ENCODE peak calls at places on chromosomes 4 and X, in eight cellular contexts. One of them, this sample, is unnamed.

GRCh38 chr4:67929447-67929846 is 33.8 kb downstream of the TMPRSS11A start:
- DNase-seq in iPS DF 6.9: no peak
- DNase-seq in ACHN: no peak
- DNase-seq in cardiac muscle cell: no peak
- DNase-seq in ureter: no peak
- DNase-seq in testis: no peak
- DNase-seq in stimulated activated effector memory CD8-positive, alpha-beta T cell treated with anti-CD3 and anti-CD28 coated beads, Interleukin-12 subunit alpha, Interleukin-12 subunit beta, amount 100 ng/mL, for 72 hours: no peak
- DNase-seq in activated effector memory CD4-positive, alpha-beta T cell treated with anti-CD3 and anti-CD28 coated beads, Interleukin-2, amount 50 U/mL, for 16 hours: no peak
- DNase-seq in this sample: peak

GRCh38 chr4:183100298-183100599 is 1.2 kb downstream of the WWC2 start:
- DNase-seq in ACHN: no peak
- DNase-seq in ureter: no peak
- DNase-seq in stimulated activated effector memory CD8-positive, alpha-beta T cell treated with anti-CD3 and anti-CD28 coated beads, Interleukin-12 subunit alpha, Interleukin-12 subunit beta, amount 100 ng/mL, for 72 hours: no peak
- DNase-seq in testis: no peak
- DNase-seq in iPS DF 6.9: no peak
- DNase-seq in activated effector memory CD4-positive, alpha-beta T cell treated with anti-CD3 and anti-CD28 coated beads, Interleukin-2, amount 50 U/mL, for 16 hours: no peak
- DNase-seq in cardiac muscle cell: no peak
- DNase-seq in this sample: no peak

GRCh38 chr4:47749858-47750257 is 88.0 kb downstream of the CORIN start:
- DNase-seq in cardiac muscle cell: no peak
- DNase-seq in ureter: no peak
- DNase-seq in iPS DF 6.9: no peak
- DNase-seq in ACHN: no peak
- DNase-seq in testis: no peak
- DNase-seq in activated effector memory CD4-positive, alpha-beta T cell treated with anti-CD3 and anti-CD28 coated beads, Interleukin-2, amount 50 U/mL, for 16 hours: no peak
- DNase-seq in stimulated activated effector memory CD8-positive, alpha-beta T cell treated with anti-CD3 and anti-CD28 coated beads, Interleukin-12 subunit alpha, Interleukin-12 subunit beta, amount 100 ng/mL, for 72 hours: no peak
- DNase-seq in this sample: no peak

GRCh38 chrX:67779099-67779498 is 235.3 kb downstream of the AR start:
- DNase-seq in testis: no peak
- DNase-seq in iPS DF 6.9: no peak
- DNase-seq in ACHN: no peak
- DNase-seq in cardiac muscle cell: peak
- DNase-seq in stimulated activated effector memory CD8-positive, alpha-beta T cell treated with anti-CD3 and anti-CD28 coated beads, Interleukin-12 subunit alpha, Interleukin-12 subunit beta, amount 100 ng/mL, for 72 hours: no peak
- DNase-seq in activated effector memory CD4-positive, alpha-beta T cell treated with anti-CD3 and anti-CD28 coated beads, Interleukin-2, amount 50 U/mL, for 16 hours: no peak
- DNase-seq in ureter: no peak
- DNase-seq in this sample: no peak

GRCh38 chr4:161894014-161894413 is 269.8 kb downstream of the FSTL5 start:
- DNase-seq in ACHN: no peak
- DNase-seq in stimulated activated effector memory CD8-positive, alpha-beta T cell treated with anti-CD3 and anti-CD28 coated beads, Interleukin-12 subunit alpha, Interleukin-12 subunit beta, amount 100 ng/mL, for 72 hours: no peak
- DNase-seq in activated effector memory CD4-positive, alpha-beta T cell treated with anti-CD3 and anti-CD28 coated beads, Interleukin-2, amount 50 U/mL, for 16 hours: no peak
- DNase-seq in iPS DF 6.9: no peak
- DNase-seq in ureter: no peak
- DNase-seq in testis: no peak
- DNase-seq in cardiac muscle cell: no peak
- DNase-seq in this sample: no peak

GRCh38 chr4:13985824-13986223 is 358.3 kb upstream of the BOD1L1 start:
- DNase-seq in activated effector memory CD4-positive, alpha-beta T cell treated with anti-CD3 and anti-CD28 coated beads, Interleukin-2, amount 50 U/mL, for 16 hours: no peak
- DNase-seq in stimulated activated effector memory CD8-positive, alpha-beta T cell treated with anti-CD3 and anti-CD28 coated beads, Interleukin-12 subunit alpha, Interleukin-12 subunit beta, amount 100 ng/mL, for 72 hours: no peak
- DNase-seq in iPS DF 6.9: no peak
- DNase-seq in ureter: no peak
- DNase-seq in cardiac muscle cell: no peak
- DNase-seq in testis: no peak
- DNase-seq in ACHN: no peak
- DNase-seq in this sample: no peak

GRCh38 chr4:38717604-38718003 is 53.6 kb downstream of the KLF3 start:
- DNase-seq in ACHN: no peak
- DNase-seq in activated effector memory CD4-positive, alpha-beta T cell treated with anti-CD3 and anti-CD28 coated beads, Interleukin-2, amount 50 U/mL, for 16 hours: no peak
- DNase-seq in stimulated activated effector memory CD8-positive, alpha-beta T cell treated with anti-CD3 and anti-CD28 coated beads, Interleukin-12 subunit alpha, Interleukin-12 subunit beta, amount 100 ng/mL, for 72 hours: no peak
- DNase-seq in testis: no peak
- DNase-seq in ureter: no peak
- DNase-seq in cardiac muscle cell: no peak
- DNase-seq in iPS DF 6.9: no peak
- DNase-seq in this sample: peak

GRCh38 chrX:8345473-8345872 is 119.2 kb upstream of the VCX3B start:
- DNase-seq in activated effector memory CD4-positive, alpha-beta T cell treated with anti-CD3 and anti-CD28 coated beads, Interleukin-2, amount 50 U/mL, for 16 hours: no peak
- DNase-seq in ureter: no peak
- DNase-seq in ACHN: no peak
- DNase-seq in iPS DF 6.9: no peak
- DNase-seq in cardiac muscle cell: no peak
- DNase-seq in testis: no peak
- DNase-seq in stimulated activated effector memory CD8-positive, alpha-beta T cell treated with anti-CD3 and anti-CD28 coated beads, Interleukin-12 subunit alpha, Interleukin-12 subunit beta, amount 100 ng/mL, for 72 hours: no peak
- DNase-seq in this sample: no peak

GRCh38 chrX:20063716-20064351 is 52.9 kb downstream of the MAP7D2 start:
- DNase-seq in activated effector memory CD4-positive, alpha-beta T cell treated with anti-CD3 and anti-CD28 coated beads, Interleukin-2, amount 50 U/mL, for 16 hours: no peak
- DNase-seq in testis: no peak
- DNase-seq in cardiac muscle cell: no peak
- DNase-seq in stimulated activated effector memory CD8-positive, alpha-beta T cell treated with anti-CD3 and anti-CD28 coated beads, Interleukin-12 subunit alpha, Interleukin-12 subunit beta, amount 100 ng/mL, for 72 hours: no peak
- DNase-seq in iPS DF 6.9: no peak
- DNase-seq in ureter: no peak
- DNase-seq in ACHN: no peak
- DNase-seq in this sample: no peak

GRCh38 chrX:13123857-13124345 is 79.5 kb upstream of the FAM9C start:
- DNase-seq in ACHN: no peak
- DNase-seq in testis: no peak
- DNase-seq in stimulated activated effector memory CD8-positive, alpha-beta T cell treated with anti-CD3 and anti-CD28 coated beads, Interleukin-12 subunit alpha, Interleukin-12 subunit beta, amount 100 ng/mL, for 72 hours: no peak
- DNase-seq in ureter: no peak
- DNase-seq in cardiac muscle cell: no peak
- DNase-seq in activated effector memory CD4-positive, alpha-beta T cell treated with anti-CD3 and anti-CD28 coated beads, Interleukin-2, amount 50 U/mL, for 16 hours: no peak
- DNase-seq in iPS DF 6.9: no peak
- DNase-seq in this sample: peak

GRCh38 chr4:152245706-152246105 is 290.2 kb downstream of the FBXW7 start:
- DNase-seq in ureter: no peak
- DNase-seq in stimulated activated effector memory CD8-positive, alpha-beta T cell treated with anti-CD3 and anti-CD28 coated beads, Interleukin-12 subunit alpha, Interleukin-12 subunit beta, amount 100 ng/mL, for 72 hours: no peak
- DNase-seq in activated effector memory CD4-positive, alpha-beta T cell treated with anti-CD3 and anti-CD28 coated beads, Interleukin-2, amount 50 U/mL, for 16 hours: no peak
- DNase-seq in testis: no peak
- DNase-seq in iPS DF 6.9: no peak
- DNase-seq in ACHN: no peak
- DNase-seq in cardiac muscle cell: no peak
- DNase-seq in this sample: no peak

GRCh38 chr4:107546637-107547036 is 173.4 kb downstream of the PAPSS1 start:
- DNase-seq in stimulated activated effector memory CD8-positive, alpha-beta T cell treated with anti-CD3 and anti-CD28 coated beads, Interleukin-12 subunit alpha, Interleukin-12 subunit beta, amount 100 ng/mL, for 72 hours: no peak
- DNase-seq in activated effector memory CD4-positive, alpha-beta T cell treated with anti-CD3 and anti-CD28 coated beads, Interleukin-2, amount 50 U/mL, for 16 hours: no peak
- DNase-seq in ACHN: no peak
- DNase-seq in ureter: no peak
- DNase-seq in testis: no peak
- DNase-seq in cardiac muscle cell: no peak
- DNase-seq in iPS DF 6.9: no peak
- DNase-seq in this sample: no peak

GRCh38 chr4:103032575-103032974 is 13.1 kb upstream of the SLC9B1 start:
- DNase-seq in ACHN: peak
- DNase-seq in ureter: no peak
- DNase-seq in stimulated activated effector memory CD8-positive, alpha-beta T cell treated with anti-CD3 and anti-CD28 coated beads, Interleukin-12 subunit alpha, Interleukin-12 subunit beta, amount 100 ng/mL, for 72 hours: no peak
- DNase-seq in testis: peak
- DNase-seq in activated effector memory CD4-positive, alpha-beta T cell treated with anti-CD3 and anti-CD28 coated beads, Interleukin-2, amount 50 U/mL, for 16 hours: no peak
- DNase-seq in iPS DF 6.9: peak
- DNase-seq in cardiac muscle cell: peak
- DNase-seq in this sample: peak